ENCODE peak calls at places on chromosomes 1 and 21, in seven cellular contexts. Q is HCT116, V is stomach, H is uterus, B is prostate gland, G is tibial nerve, X is A549. L is an unnamed sample.

GRCh38 chr1:185412385-185413074 is 95.5 kb upstream of the IVNS1ABP start:
- DNase-seq in Q (no peak), V (no peak), H (no peak), B (peak; percentile 80), G (no peak), X (no peak), L (no peak)

GRCh38 chr1:12556368-12556930 is 61.6 kb downstream of the DHRS3 start:
- DNase-seq in Q (no peak), V (no peak), H (peak; percentile 78), B (peak; percentile 54), G (peak; percentile 75), X (no peak), L (no peak)

GRCh38 chr1:109783436-109783835 is 19.7 kb upstream of the EPS8L3 start:
- DNase-seq in Q (peak; percentile 51), V (peak; percentile 67), H (no peak), B (peak; percentile 76), G (no peak), X (peak; percentile 71), L (no peak)

GRCh38 chr1:229170778-229171505 is 100.0 kb upstream of the RAB4A start:
- DNase-seq in Q (no peak), V (no peak), H (no peak), B (no peak), G (no peak), X (no peak), L (no peak)

GRCh38 chr21:39568380-39568779 is 44.4 kb upstream of the B3GALT5 start:
- DNase-seq in Q (no peak), V (no peak), H (no peak), B (no peak), G (no peak), X (no peak), L (no peak)

GRCh38 chr1:28580706-28581530 is 11.1 kb upstream of the RAB42 start:
- DNase-seq in Q (no peak), V (peak; percentile 42), H (no peak), B (peak; percentile 31), G (no peak), X (no peak), L (no peak)

GRCh38 chr1:10424651-10425050 is 5.6 kb upstream of the CENPS start:
- DNase-seq in Q (no peak), V (no peak), H (no peak), B (no peak), G (no peak), X (no peak), L (no peak)

GRCh38 chr1:223198628-223198965 is 55.5 kb upstream of the TLR5 start:
- DNase-seq in Q (no peak), V (no peak), H (no peak), B (no peak), G (no peak), X (no peak), L (no peak)

GRCh38 chr1:15283500-15283899 is 36.5 kb downstream of the FHAD1 start:
- DNase-seq in Q (no peak), V (no peak), H (no peak), B (peak; percentile 66), G (no peak), X (peak; percentile 69), L (peak; percentile 50)

GRCh38 chr21:16770279-16770678 is 742.6 kb upstream of the CXADR start:
- DNase-seq in Q (no peak), V (no peak), H (no peak), B (no peak), G (no peak), X (no peak), L (no peak)

GRCh38 chr1:223224465-223224864 is 81.4 kb upstream of the TLR5 start:
- DNase-seq in Q (no peak), V (no peak), H (no peak), B (no peak), G (no peak), X (no peak), L (no peak)

GRCh38 chr1:25804244-25804963 is 4.4 kb downstream of the SELENON start:
- DNase-seq in Q (no peak), V (no peak), H (no peak), B (no peak), G (no peak), X (no peak), L (no peak)

GRCh38 chr1:185017338-185017737 is 28.0 kb upstream of the RNF2 start:
- DNase-seq in Q (peak; percentile 64), V (no peak), H (no peak), B (no peak), G (no peak), X (peak; percentile 18), L (no peak)

GRCh38 chr1:209770636-209771415 is 13.5 kb downstream of the C1orf74 start:
- DNase-seq in Q (no peak), V (no peak), H (no peak), B (no peak), G (no peak), X (no peak), L (no peak)

GRCh38 chr1:231091853-231092301 is 51.8 kb upstream of the FAM89A start:
- DNase-seq in Q (peak; percentile 48), V (peak; percentile 46), H (no peak), B (no peak), G (no peak), X (peak; percentile 44), L (no peak)

GRCh38 chr1:42684139-42684538 is 1.9 kb downstream of the YBX1 start:
- DNase-seq in Q (no peak), V (no peak), H (no peak), B (no peak), G (no peak), X (no peak), L (no peak)

GRCh38 chr1:23451452-23451851 is 26.9 kb upstream of the TCEA3 start:
- DNase-seq in Q (no peak), V (no peak), H (no peak), B (no peak), G (no peak), X (no peak), L (no peak)

GRCh38 chr1:33234131-33234530 is 22.2 kb upstream of the ZNF362 start:
- DNase-seq in Q (no peak), V (no peak), H (no peak), B (no peak), G (no peak), X (no peak), L (no peak)

DNA sequence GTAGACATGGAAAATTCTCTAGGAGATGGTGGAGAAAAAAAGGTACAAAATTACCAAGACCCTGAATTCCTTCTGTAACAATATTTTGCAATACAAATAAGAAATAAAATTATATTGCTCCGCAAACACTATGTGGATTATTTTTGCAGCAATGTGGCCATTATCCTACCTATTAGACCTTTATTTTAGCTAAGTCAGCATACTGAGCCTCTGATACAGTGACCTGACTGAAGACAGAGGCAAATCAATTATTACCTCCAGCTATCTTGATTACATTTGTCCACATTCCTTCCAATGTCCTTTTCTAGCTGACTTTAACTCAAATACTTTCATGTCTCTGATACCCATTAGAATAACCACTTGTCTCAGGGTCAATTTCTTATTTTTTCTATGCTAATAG is 610.9 kb downstream of the LRRIQ3 start:
- DNase-seq in Q (no peak), V (no peak), H (no peak), B (no peak), G (no peak), X (no peak), L (no peak)
- H3K9me3 ChIP-seq in Q (peaks cover 7% of the 10 kb centered on the region), V (no peaks in the 10 kb centered on the region), H (no peaks in the 10 kb centered on the region), B (no peaks in the 10 kb centered on the region), G (no peaks in the 10 kb centered on the region), X (no peaks in the 10 kb centered on the region), L (no peaks in the 10 kb centered on the region)

GRCh38 chr21:42974832-42975820 is 764 bp downstream of the PKNOX1 start:
- DNase-seq in Q (no peak), V (peak; percentile 63), H (no peak), B (peak; percentile 49), G (peak; percentile 41), X (peak; percentile 35), L (peak; percentile 68)
- TF ChIP-seq POLR2A in Q (no peak), V (no peak), H (peak; percentile 39), B (no peak), G (peak; percentile 10), X (peak; percentile 28), L (no peak)

DNA sequence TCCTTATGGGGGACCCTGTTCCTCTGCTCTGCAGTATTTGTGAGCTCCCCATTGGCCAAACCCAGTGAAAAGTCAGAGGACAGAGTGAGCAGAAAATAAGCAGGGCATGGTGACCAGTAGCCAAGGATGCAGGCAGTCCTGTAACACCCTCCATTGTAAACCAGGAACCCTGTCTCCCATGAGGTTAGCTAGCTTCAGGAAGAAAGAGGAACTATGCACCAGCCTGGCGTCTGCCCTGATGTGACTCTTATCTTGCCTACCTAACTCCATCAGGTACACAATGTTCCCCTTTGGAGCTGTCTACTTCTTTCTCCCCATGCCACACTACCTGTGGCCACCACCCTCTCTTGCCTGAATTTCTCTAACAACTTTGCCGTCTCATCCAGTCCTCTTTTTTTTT is 119.2 kb downstream of the LRIG2 start:
- DNase-seq in Q (no peak), V (no peak), H (no peak), B (no peak), G (no peak), X (no peak), L (no peak)
- H3K9me3 ChIP-seq in Q (no peaks in the 10 kb centered on the region), V (no peaks in the 10 kb centered on the region), H (no peaks in the 10 kb centered on the region), B (no peaks in the 10 kb centered on the region), G (peaks cover 3% of the 10 kb centered on the region), X (no peaks in the 10 kb centered on the region), L (no peaks in the 10 kb centered on the region)

DNA sequence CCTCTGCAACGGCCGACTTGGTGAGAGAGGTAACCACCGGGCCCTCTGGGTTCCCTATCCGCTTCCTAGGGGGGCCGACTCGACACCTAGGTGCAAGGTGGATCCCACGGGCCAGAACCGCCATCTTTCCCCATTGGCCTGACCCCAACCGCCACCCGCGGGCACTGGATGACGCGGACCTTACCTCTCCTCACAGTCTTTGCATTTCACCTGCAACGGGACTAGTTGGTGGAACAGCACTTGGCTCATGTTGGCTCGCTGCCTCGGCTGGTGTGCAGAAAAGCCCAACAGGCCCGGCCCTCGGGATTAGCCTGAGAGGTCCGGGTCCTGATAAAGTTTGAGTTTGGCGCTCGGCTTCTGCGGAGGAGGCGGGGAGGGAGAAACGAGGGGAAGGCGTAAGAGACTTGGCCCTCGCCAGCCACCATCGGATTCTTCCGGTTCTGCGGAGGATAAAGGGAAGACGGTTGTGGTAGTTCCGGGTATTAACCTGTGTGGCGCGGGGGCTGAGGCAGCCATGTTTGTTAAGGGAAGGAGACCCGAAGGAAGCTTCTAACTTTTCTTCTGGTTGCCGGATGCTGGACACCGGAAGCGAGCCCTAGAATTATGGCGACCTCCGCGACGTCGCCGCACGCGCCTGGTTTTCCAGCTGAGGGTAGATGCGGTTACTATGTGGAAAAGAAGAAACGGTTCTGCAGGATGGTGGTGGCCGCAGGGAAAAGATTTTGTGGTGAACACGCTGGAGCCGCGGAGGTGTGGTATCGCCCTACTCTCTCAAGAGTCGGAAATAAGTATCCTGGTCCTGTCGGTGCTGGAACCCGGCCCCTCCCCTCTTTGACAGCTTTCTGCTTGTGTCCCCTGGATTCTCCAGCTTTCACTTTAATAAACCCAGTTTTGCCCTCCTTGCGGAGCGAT is at the start of the genes SASS6 and TRMT13:
- DNase-seq in Q (peak; percentile 97), V (peak; percentile 97), H (peak; percentile 95), B (peak; percentile 98), G (peak; percentile 95), X (peak; percentile 69), L (peak; percentile 97)
- TF ChIP-seq POLR2A in Q (peak; percentile 67), V (no peak), H (no peak), B (no peak), G (no peak), X (peak; percentile 50), L (no peak)

DNA sequence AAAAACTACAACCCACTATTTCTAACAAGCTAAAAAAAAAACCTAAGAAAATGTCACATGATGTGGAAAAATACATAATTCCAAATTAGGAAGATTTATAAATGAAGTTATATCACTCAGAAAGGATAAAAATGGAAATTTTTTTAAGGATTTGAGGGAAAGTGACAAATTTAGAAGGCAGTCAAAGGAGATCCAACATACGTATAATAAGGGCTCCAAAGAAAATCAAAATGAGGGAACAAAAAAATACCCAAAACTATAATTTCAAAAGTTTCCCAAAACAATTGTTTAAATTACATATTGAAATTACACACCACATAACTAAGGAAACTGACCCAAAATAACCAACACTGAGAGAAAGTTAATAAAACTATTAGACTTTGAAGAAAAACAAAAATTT is 381.1 kb upstream of the KAZN start:
- DNase-seq in Q (no peak), V (no peak), H (no peak), B (no peak), G (no peak), X (no peak), L (no peak)
- H3K9me3 ChIP-seq in Q (no peaks in the 10 kb centered on the region), V (no peaks in the 10 kb centered on the region), H (no peaks in the 10 kb centered on the region), B (no peaks in the 10 kb centered on the region), G (peaks cover 37% of the 10 kb centered on the region), X (no peaks in the 10 kb centered on the region), L (peaks cover 24% of the 10 kb centered on the region)

L was measured in heart left ventricle.